ENCODE peak calls at places on chromosomes 16 and 17, in four cellular contexts. G is HCT116, F is body of pancreas, E is heart left ventricle. U is an unnamed sample.

GRCh38 chr17:59304811-59305210 is 26.6 kb upstream of the YPEL2 start:
- DNase-seq in G (no peak), F (no peak), E (no peak), U (no peak)

GRCh38 chr17:75486151-75486550 is 29.2 kb downstream of the CASKIN2 start:
- DNase-seq in G (no peak), F (no peak), E (no peak), U (no peak)

GRCh38 chr17:5583426-5584382 is 605 bp downstream of the NLRP1 start:
- DNase-seq in G (no peak), F (peak; percentile 9), E (no peak), U (no peak)

GRCh38 chr17:75980188-75981018 is 1.4 kb downstream of the TEN1 start:
- DNase-seq in G (no peak), F (no peak), E (no peak), U (no peak)

GRCh38 chr16:55976815-55977214 is 101.6 kb upstream of the CES5A start:
- DNase-seq in G (no peak), F (no peak), E (no peak), U (no peak)

GRCh38 chr17:6110592-6110991 is 40.4 kb downstream of the WSCD1 start:
- DNase-seq in G (no peak), F (no peak), E (no peak), U (no peak)

GRCh38 chr17:48690655-48691054 is 31.7 kb downstream of the PRAC1 start:
- DNase-seq in G (no peak), F (no peak), E (no peak), U (no peak)

GRCh38 chr17:78484300-78485159 is 92.7 kb downstream of the DNAH17 start:
- DNase-seq in G (peak; percentile 22), F (no peak), E (no peak), U (peak; percentile 44)

GRCh38 chr17:65564793-65565192 is 3.3 kb upstream of the AXIN2 start:
- DNase-seq in G (no peak), F (peak; percentile 83), E (no peak), U (peak; percentile 58)

GRCh38 chr17:48997827-48998556 is 807 bp downstream of the IGF2BP1 start:
- DNase-seq in G (no peak), F (no peak), E (no peak), U (no peak)

GRCh38 chr16:24070851-24071250 is 185.3 kb upstream of the CACNG3 start:
- DNase-seq in G (peak; percentile 43), F (peak; percentile 23), E (no peak), U (peak; percentile 46)

GRCh38 chr17:75428775-75429469 is 23.4 kb upstream of the GRB2 start:
- DNase-seq in G (no peak), F (no peak), E (no peak), U (no peak)

GRCh38 chr16:57178793-57179212 is 7.0 kb downstream of the PSME3IP1 start:
- DNase-seq in G (no peak), F (no peak), E (no peak), U (no peak)

GRCh38 chr17:41917192-41917591 is 1.6 kb downstream of the ACLY start:
- DNase-seq in G (no peak), F (peak; percentile 78), E (no peak), U (peak; percentile 41)

GRCh38 chr16:86768231-86768791 is 190.0 kb downstream of the FOXL1 start:
- DNase-seq in G (no peak), F (no peak), E (no peak), U (no peak)

GRCh38 chr17:48011405-48012150 is 26.0 kb downstream of the COPZ2 start:
- DNase-seq in G (peak; percentile 35), F (no peak), E (no peak), U (peak; percentile 41)

GRCh38 chr17:17812211-17813054 is 24.4 kb downstream of the SREBF1 start:
- DNase-seq in G (no peak), F (peak; percentile 73), E (peak; percentile 75), U (peak; percentile 81)

GRCh38 chr17:17809527-17810373 is 27.0 kb downstream of the SREBF1 start:
- DNase-seq in G (no peak), F (no peak), E (peak; percentile 52), U (peak; percentile 70)

GRCh38 chr17:17810374-17811248 is 26.2 kb downstream of the SREBF1 start:
- DNase-seq in G (no peak), F (no peak), E (no peak), U (peak; percentile 67)

GRCh38 chr17:17813055-17813724 is 23.6 kb downstream of the SREBF1 start:
- DNase-seq in G (no peak), F (no peak), E (no peak), U (no peak)

DNA sequence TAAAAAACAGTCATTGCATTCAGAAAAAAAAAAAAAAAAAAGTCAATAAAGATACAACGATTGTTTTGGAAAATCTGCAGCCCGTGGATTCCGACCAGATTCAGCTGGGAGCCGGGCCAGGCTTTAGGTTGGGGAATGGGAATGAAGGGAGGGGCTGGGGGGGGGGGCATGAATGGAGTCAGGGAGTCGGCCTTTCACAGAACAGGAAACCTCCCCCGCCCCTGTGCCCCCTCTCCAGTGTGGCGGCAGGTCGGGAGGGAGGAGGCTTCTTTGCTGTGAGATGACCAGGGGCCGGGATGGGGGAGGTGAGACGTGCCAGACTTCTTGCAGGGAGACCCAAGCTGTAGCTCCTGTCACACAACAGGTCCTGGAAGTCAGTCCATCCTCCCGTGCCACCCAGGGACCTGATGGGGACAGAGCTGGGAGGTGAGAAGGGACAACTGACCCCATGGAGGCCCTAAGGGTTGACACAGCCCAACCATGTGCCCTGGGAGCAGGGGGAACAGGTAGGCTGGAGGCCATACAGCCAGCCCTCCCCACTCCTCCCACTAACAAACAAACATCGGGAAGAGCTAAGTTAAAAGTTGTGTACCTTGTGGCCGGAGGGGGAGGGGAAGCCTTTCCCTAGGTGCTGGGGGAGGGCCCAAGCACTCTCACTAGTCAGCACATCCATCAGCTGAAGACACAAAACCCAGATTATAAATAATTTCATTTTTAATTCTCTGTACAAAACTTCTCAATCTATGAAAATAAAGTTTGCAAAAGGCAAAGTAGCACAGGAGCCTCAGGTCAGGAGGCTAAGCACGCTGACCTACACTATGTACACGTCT is 25.2 kb downstream of the SREBF1 start:
- DNase-seq in G (no peak), F (no peak), E (no peak), U (peak; percentile 43)
- TF ChIP-seq POLR2A in G (no peak), F (no peak), E (no peak), U (no peak)

GRCh38 chr16:70706948-70707465 is 21.2 kb upstream of the MTSS2 start:
- DNase-seq in G (no peak), F (no peak), E (no peak), U (no peak)
- H3K4me1 ChIP-seq in G (peaks cover 53% of the 10 kb centered on the region), F (no peaks in the 10 kb centered on the region), E (peaks cover 41% of the 10 kb centered on the region), U (peaks cover 9% of the 10 kb centered on the region)

DNA sequence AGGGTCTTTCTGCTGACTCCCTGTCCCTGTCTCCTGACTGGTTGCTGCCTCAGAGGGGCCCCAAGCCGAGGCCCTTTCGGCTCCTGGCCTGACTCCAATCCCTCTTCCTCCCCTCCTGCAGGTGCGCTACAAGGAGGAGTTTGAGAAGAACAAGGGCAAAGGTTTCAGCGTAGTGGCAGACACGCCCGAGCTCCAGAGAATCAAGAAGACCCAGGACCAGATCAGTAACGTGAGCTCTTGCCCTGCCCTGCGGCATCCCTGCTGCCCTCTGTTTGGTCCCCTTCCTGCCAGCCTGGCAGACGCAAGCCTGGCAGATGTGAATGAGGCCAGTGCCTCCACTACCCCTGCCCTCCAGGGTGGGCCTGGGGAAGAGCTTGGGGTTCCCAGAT is 27.1 kb upstream of the LASP1NB start:
- DNase-seq in G (no peak), F (no peak), E (no peak), U (no peak)
- TF ChIP-seq POLR2A in G (no peak), F (no peak), E (no peak), U (no peak)

GRCh38 chr16:76796431-76796830 is 394.6 kb upstream of the MON1B start:
- DNase-seq in G (no peak), F (no peak), E (no peak), U (no peak)
- H3K4me1 ChIP-seq in G (no peaks in the 10 kb centered on the region), F (no peaks in the 10 kb centered on the region), E (no peaks in the 10 kb centered on the region), U (no peaks in the 10 kb centered on the region)